ENCODE peak calls at places on chromosomes 3 and 15, in nine cellular contexts. F, Q, H, Z, B, M, K, L and X are unnamed samples.

GRCh38 chr3:94137377-94137776 is 74.5 kb downstream of the NSUN3 start:
- DNase-seq in F (no peak), Q (no peak), H (peak), Z (no peak), B (no peak), M (no peak), K (no peak), L (no peak), X (no peak)

GRCh38 chr3:47571391-47572165 is 7.1 kb downstream of the CSPG5 start:
- DNase-seq in F (no peak), Q (no peak), H (no peak), Z (no peak), B (no peak), M (no peak), K (no peak), L (no peak), X (no peak)

GRCh38 chr15:33026614-33027013 is 167.9 kb downstream of the FMN1 start:
- DNase-seq in F (peak), Q (no peak), H (no peak), Z (peak), B (no peak), M (peak), K (no peak), L (no peak), X (no peak)

GRCh38 chr15:66481107-66481856 is 16.3 kb downstream of the SNAPC5 start:
- DNase-seq in F (no peak), Q (no peak), H (no peak), Z (no peak), B (no peak), M (no peak), K (no peak), L (no peak), X (no peak)

GRCh38 chr3:167887096-167887495 is 151.6 kb downstream of the SERPINI1 start:
- DNase-seq in F (no peak), Q (no peak), H (peak), Z (no peak), B (no peak), M (no peak), K (no peak), L (no peak), X (no peak)

GRCh38 chr15:101801048-101801447 is 2.3 kb upstream of the OR4F6 start:
- DNase-seq in F (no peak), Q (no peak), H (no peak), Z (no peak), B (no peak), M (no peak), K (no peak), L (no peak), X (no peak)

GRCh38 chr3:178159691-178160090 is 376.5 kb upstream of the KCNMB2 start:
- DNase-seq in F (no peak), Q (no peak), H (no peak), Z (no peak), B (no peak), M (no peak), K (no peak), L (no peak), X (no peak)

GRCh38 chr3:180179562-180179961 is 142.8 kb upstream of the PEX5L start:
- DNase-seq in F (no peak), Q (no peak), H (no peak), Z (no peak), B (no peak), M (no peak), K (no peak), L (no peak), X (no peak)

GRCh38 chr3:197367081-197367780 is 68.8 kb upstream of the DLG1 start:
- DNase-seq in F (no peak), Q (no peak), H (peak), Z (peak), B (no peak), M (no peak), K (no peak), L (no peak), X (no peak)

GRCh38 chr3:183619624-183620274 is 15.7 kb upstream of the KLHL24 start:
- DNase-seq in F (no peak), Q (no peak), H (no peak), Z (no peak), B (no peak), M (no peak), K (no peak), L (no peak), X (no peak)

GRCh38 chr3:155076888-155077287 is 3.2 kb upstream of the MME start:
- DNase-seq in F (no peak), Q (no peak), H (no peak), Z (no peak), B (no peak), M (no peak), K (no peak), L (no peak), X (no peak)

GRCh38 chr15:24621630-24622215 is 53.9 kb upstream of the NPAP1 start:
- DNase-seq in F (no peak), Q (no peak), H (no peak), Z (no peak), B (no peak), M (no peak), K (no peak), L (no peak), X (no peak)

GRCh38 chr3:14431928-14432834 is 29.8 kb downstream of the SLC6A6 start:
- DNase-seq in F (peak), Q (no peak), H (peak), Z (peak), B (peak), M (peak), K (peak), L (peak), X (no peak)

GRCh38 chr15:94414921-94415320 is 183.6 kb downstream of the MCTP2 start:
- DNase-seq in F (no peak), Q (no peak), H (no peak), Z (no peak), B (no peak), M (no peak), K (no peak), L (no peak), X (no peak)

GRCh38 chr15:91660174-91660649 is 193.3 kb upstream of the SLCO3A1 start:
- DNase-seq in F (no peak), Q (no peak), H (no peak), Z (no peak), B (no peak), M (no peak), K (no peak), L (no peak), X (no peak)

GRCh38 chr15:77797270-77797669 is 164.6 kb upstream of the LINGO1 start:
- DNase-seq in F (no peak), Q (no peak), H (no peak), Z (no peak), B (no peak), M (no peak), K (no peak), L (no peak), X (no peak)

GRCh38 chr3:150363420-150363819 is 44.7 kb upstream of the TSC22D2 start:
- DNase-seq in F (no peak), Q (no peak), H (no peak), Z (no peak), B (no peak), M (no peak), K (no peak), L (no peak), X (no peak)

GRCh38 chr3:5002174-5002870 is 23.1 kb downstream of the BHLHE40 start:
- DNase-seq in F (no peak), Q (no peak), H (no peak), Z (no peak), B (no peak), M (no peak), K (no peak), L (peak), X (no peak)

GRCh38 chr15:90095521-90095959 is 6.7 kb downstream of the IDH2 start:
- DNase-seq in F (no peak), Q (no peak), H (no peak), Z (no peak), B (no peak), M (no peak), K (no peak), L (no peak), X (no peak)

GRCh38 chr3:42270561-42270960 is 4.6 kb upstream of the CCK start:
- DNase-seq in F (no peak), Q (no peak), H (no peak), Z (no peak), B (no peak), M (no peak), K (no peak), L (no peak), X (no peak)

GRCh38 chr3:177150970-177151627 is 46.2 kb downstream of the TBL1XR1 start:
- DNase-seq in F (no peak), Q (no peak), H (peak), Z (no peak), B (no peak), M (no peak), K (peak), L (peak), X (no peak)

GRCh38 chr3:38094999-38095398 is 41.9 kb downstream of the ACAA1 start:
- DNase-seq in F (no peak), Q (no peak), H (no peak), Z (no peak), B (no peak), M (no peak), K (no peak), L (no peak), X (no peak)

GRCh38 chr3:50241163-50241562 is 5.2 kb downstream of the GNAI2 start:
- DNase-seq in F (no peak), Q (no peak), H (no peak), Z (no peak), B (peak), M (no peak), K (no peak), L (no peak), X (no peak)

GRCh38 chr3:182981038-182981380 is 671 bp upstream of the DCUN1D1 start:
- DNase-seq in F (peak), Q (peak), H (no peak), Z (no peak), B (no peak), M (no peak), K (no peak), L (no peak), X (no peak)

GRCh38 chr3:122679467-122680291 is 960 bp upstream of the PARP14 start:
- DNase-seq in F (peak), Q (peak), H (peak), Z (no peak), B (peak), M (peak), K (peak), L (no peak), X (no peak)

GRCh38 chr15:73928241-73928579 is 1.9 kb downstream of the LOXL1 start:
- DNase-seq in F (no peak), Q (no peak), H (no peak), Z (peak), B (no peak), M (no peak), K (no peak), L (no peak), X (no peak)

GRCh38 chr3:2896281-2896967 is 213.8 kb downstream of the IL5RA start:
- DNase-seq in F (no peak), Q (no peak), H (no peak), Z (no peak), B (no peak), M (no peak), K (no peak), L (no peak), X (no peak)

GRCh38 chr3:107315136-107315535 is 62.1 kb upstream of the CCDC54 start:
- DNase-seq in F (no peak), Q (no peak), H (peak), Z (no peak), B (no peak), M (no peak), K (no peak), L (no peak), X (no peak)

GRCh38 chr3:46383211-46383945 is 12.6 kb downstream of the CCR5 start:
- DNase-seq in F (no peak), Q (no peak), H (no peak), Z (peak), B (no peak), M (peak), K (no peak), L (no peak), X (no peak)

GRCh38 chr3:154040283-154040682 is 80.9 kb upstream of the ARHGEF26 start:
- DNase-seq in F (no peak), Q (no peak), H (peak), Z (no peak), B (no peak), M (no peak), K (no peak), L (no peak), X (no peak)

GRCh38 chr3:143334231-143334630 is 214.7 kb downstream of the CHST2 start:
- DNase-seq in F (no peak), Q (no peak), H (no peak), Z (no peak), B (no peak), M (no peak), K (no peak), L (no peak), X (no peak)

GRCh38 chr3:34419801-34420200 is 621.4 kb downstream of the PDCD6IP start:
- DNase-seq in F (no peak), Q (no peak), H (no peak), Z (no peak), B (peak), M (no peak), K (no peak), L (no peak), X (peak)

GRCh38 chr15:89521605-89522004 is 25.2 kb upstream of the RHCG start:
- DNase-seq in F (no peak), Q (no peak), H (no peak), Z (no peak), B (no peak), M (no peak), K (no peak), L (no peak), X (no peak)

GRCh38 chr3:141407043-141407442 is 38.7 kb downstream of the ZBTB38 start:
- DNase-seq in F (peak), Q (no peak), H (peak), Z (no peak), B (no peak), M (peak), K (no peak), L (no peak), X (no peak)

DNA sequence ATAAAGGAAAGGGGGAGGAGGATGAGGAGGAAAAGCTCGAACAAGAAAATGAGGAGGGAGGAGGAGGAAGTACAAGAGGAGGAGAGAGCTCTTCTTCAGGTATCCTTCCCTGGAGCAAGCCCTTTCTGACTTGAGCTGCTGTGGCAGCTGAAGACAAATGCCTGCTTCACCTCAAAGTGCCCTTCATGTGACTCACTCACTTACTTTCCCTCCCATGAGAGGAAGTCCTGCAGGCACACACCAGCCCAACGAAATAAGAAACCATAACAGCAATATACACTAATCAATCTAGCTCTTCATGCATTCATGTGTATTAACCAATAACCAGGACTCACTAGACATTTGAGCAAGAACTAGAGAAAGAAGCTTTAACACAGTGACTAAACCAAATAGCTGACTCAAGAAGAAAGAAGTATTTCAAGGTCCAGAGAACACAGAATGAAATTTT is 251.9 kb downstream of the IGSF11 start:
- DNase-seq in F (no peak), Q (no peak), H (no peak), Z (no peak), B (no peak), M (no peak), K (peak), L (no peak), X (no peak)
- TF ChIP-seq CTCF in F (no peak), Q (no peak), H (no peak), Z (no peak), B (no peak), M (no peak), K (no peak), L (no peak), X (no peak)

GRCh38 chr3:169694117-169694516 is 30.6 kb upstream of the MECOM start:
- DNase-seq in F (no peak), Q (no peak), H (no peak), Z (no peak), B (no peak), M (no peak), K (no peak), L (no peak), X (no peak)

GRCh38 chr3:169699536-169700050 is 36.1 kb upstream of the MECOM start:
- DNase-seq in F (peak), Q (peak), H (no peak), Z (no peak), B (no peak), M (no peak), K (no peak), L (no peak), X (no peak)

GRCh38 chr3:169699070-169699469 is 35.6 kb upstream of the MECOM start:
- DNase-seq in F (peak), Q (no peak), H (no peak), Z (no peak), B (no peak), M (no peak), K (no peak), L (no peak), X (no peak)

GRCh38 chr3:169700195-169700594 is 36.7 kb upstream of the MECOM start:
- DNase-seq in F (no peak), Q (no peak), H (no peak), Z (no peak), B (no peak), M (no peak), K (no peak), L (no peak), X (no peak)

DNA sequence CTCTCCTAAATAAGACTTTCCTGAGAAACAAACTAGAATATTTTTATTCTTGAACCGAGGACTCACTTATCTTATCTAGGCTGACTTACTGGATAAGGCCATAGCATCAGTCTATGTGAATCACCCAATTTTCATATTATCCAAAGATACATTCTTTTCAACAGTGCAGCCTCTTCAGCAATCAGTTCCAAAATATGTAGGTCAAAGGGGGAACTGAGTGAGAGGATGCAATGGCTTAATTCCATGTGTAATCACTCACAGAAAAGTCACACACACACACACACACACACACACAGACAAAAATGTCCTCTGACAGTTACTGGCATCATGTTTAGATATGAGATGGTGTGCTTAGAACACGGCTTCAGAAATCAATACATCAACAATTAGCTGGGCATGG is 31.5 kb upstream of the MECOM start:
- DNase-seq in F (no peak), Q (no peak), H (no peak), Z (no peak), B (no peak), M (no peak), K (no peak), L (no peak), X (no peak)
- TF ChIP-seq CTCF in F (no peak), Q (no peak), H (no peak), Z (no peak), B (no peak), M (no peak), K (no peak), L (no peak), X (no peak)

GRCh38 chr15:22902578-22902977 is 64.1 kb downstream of the NIPA2 start:
- DNase-seq in F (no peak), Q (no peak), H (no peak), Z (no peak), B (no peak), M (no peak), K (no peak), L (no peak), X (no peak)
- TF ChIP-seq CTCF in F (no peak), Q (no peak), H (no peak), Z (no peak), B (no peak), M (no peak), K (peak), L (no peak), X (no peak)

GRCh38 chr3:129015388-129016105 is 14.4 kb downstream of the EFCC1 start:
- DNase-seq in F (peak), Q (no peak), H (no peak), Z (peak), B (peak), M (no peak), K (no peak), L (peak), X (no peak)
- TF ChIP-seq CTCF in F (no peak), Q (no peak), H (no peak), Z (no peak), B (no peak), M (no peak), K (no peak), L (no peak), X (no peak)

GRCh38 chr3:15860014-15860934 is 62.5 kb upstream of the ANKRD28 start:
- DNase-seq in F (no peak), Q (peak), H (peak), Z (peak), B (peak), M (peak), K (peak), L (peak), X (peak)

GRCh38 chr3:15859507-15860013 is 61.8 kb upstream of the ANKRD28 start:
- DNase-seq in F (peak), Q (peak), H (peak), Z (peak), B (peak), M (peak), K (peak), L (peak), X (peak)

GRCh38 chr3:15861163-15861562 is 63.4 kb upstream of the ANKRD28 start:
- DNase-seq in F (no peak), Q (no peak), H (no peak), Z (no peak), B (no peak), M (no peak), K (no peak), L (no peak), X (no peak)

DNA sequence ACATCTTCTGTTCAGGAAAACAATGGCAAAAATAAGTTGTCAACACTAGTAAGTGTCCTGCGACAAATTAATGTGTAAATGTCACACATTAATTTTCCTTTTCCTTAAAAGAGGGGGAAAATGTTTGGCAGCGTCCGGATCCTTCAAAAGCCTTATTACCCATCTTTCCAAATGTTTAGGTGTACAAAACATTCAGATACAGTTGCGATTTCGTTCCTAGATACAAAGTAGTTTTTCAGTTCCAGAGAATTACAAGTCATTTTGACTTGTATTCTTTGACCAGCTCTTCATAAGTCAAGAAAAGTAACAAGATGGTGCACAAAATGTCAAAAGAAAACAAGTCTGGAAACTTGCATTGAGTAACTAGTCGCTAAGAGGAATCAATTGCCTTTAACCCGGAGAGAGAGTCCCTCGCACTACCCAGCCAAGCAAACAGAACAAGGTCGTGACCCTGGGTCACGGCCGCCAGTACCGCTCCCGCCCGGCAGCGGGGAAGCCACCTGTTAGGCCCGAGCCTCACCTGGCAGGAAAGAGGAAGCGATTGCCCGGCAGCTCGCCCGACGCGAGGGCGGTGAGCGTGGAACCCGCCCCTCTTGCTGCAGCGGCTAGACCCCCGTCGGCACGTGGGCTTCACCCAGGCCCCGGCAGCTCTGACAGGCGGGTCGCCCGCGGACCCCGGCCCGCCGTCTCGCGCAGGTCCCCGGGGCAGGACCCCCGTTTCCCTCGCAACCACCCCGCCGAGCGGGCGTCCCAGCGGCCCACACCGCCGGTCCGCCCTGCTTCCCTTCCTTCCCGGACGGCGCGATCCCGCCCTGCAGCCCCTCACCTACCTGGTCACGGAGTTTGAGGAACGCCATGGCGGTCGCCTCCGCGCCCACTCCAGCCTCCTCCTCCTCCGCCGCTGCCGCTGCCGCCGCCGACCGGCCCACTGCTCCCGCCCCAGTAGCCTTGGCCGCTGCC is 61.0 kb upstream of the ANKRD28 start:
- DNase-seq in F (peak), Q (peak), H (peak), Z (peak), B (peak), M (peak), K (peak), L (peak), X (peak)
- TF ChIP-seq CTCF in F (no peak), Q (peak), H (no peak), Z (no peak), B (no peak), M (no peak), K (no peak), L (no peak), X (peak)

DNA sequence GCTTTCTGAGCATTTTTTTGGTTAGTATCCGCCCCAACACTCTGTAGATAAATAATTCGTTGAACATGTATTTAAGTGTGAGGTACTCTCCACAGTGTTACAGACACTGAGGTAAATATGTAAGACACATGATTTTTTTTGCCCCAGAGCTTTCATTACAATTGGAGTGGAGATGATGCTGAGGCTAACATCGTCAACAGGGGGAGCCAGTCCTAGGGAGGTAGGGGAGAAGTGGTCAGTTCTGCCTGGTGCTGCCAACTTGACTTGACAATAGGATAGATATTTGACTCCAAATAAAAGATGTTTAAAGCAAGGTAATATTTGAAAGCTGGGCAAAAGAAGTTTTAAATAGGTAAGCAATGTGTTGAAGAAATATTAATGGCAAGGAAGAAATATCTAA is 295.7 kb downstream of the UNC13C start:
- DNase-seq in F (no peak), Q (no peak), H (no peak), Z (no peak), B (peak), M (no peak), K (no peak), L (no peak), X (no peak)
- TF ChIP-seq CTCF in F (no peak), Q (no peak), H (no peak), Z (no peak), B (peak), M (no peak), K (peak), L (no peak), X (peak)